ENCODE peak calls at places on chromosomes 16 and 17, in five cellular contexts. One of them, this sample, is unnamed.

GRCh38 chr16:1014771-1015495 is 33.4 kb downstream of the SOX8 start:
- DNase-seq in stimulated activated CD4-positive, alpha-beta T cell treated with anti-CD3 and anti-CD28 coated beads, Interleukin-1b, Interleukin-23, amount 100 ng/mL, for 1 hour: no peak
- DNase-seq in stimulated activated CD8-positive, alpha-beta memory T cell treated with anti-CD3 and anti-CD28 coated beads, Interleukin-7, amount 100 ng/mL, for 1 hour: no peak
- DNase-seq in A549: no peak
- DNase-seq in cardiac fibroblast: peak
- DNase-seq in this sample: no peak

GRCh38 chr17:2042355-2042929 is 620 bp downstream of the OVCA2 start:
- DNase-seq in stimulated activated CD4-positive, alpha-beta T cell treated with anti-CD3 and anti-CD28 coated beads, Interleukin-1b, Interleukin-23, amount 100 ng/mL, for 1 hour: no peak
- DNase-seq in stimulated activated CD8-positive, alpha-beta memory T cell treated with anti-CD3 and anti-CD28 coated beads, Interleukin-7, amount 100 ng/mL, for 1 hour: no peak
- DNase-seq in cardiac fibroblast: peak
- DNase-seq in A549: peak
- DNase-seq in this sample: no peak

GRCh38 chr16:15548482-15548891 is 94.5 kb downstream of the MARF1 start:
- DNase-seq in stimulated activated CD4-positive, alpha-beta T cell treated with anti-CD3 and anti-CD28 coated beads, Interleukin-1b, Interleukin-23, amount 100 ng/mL, for 1 hour: no peak
- DNase-seq in cardiac fibroblast: no peak
- DNase-seq in stimulated activated CD8-positive, alpha-beta memory T cell treated with anti-CD3 and anti-CD28 coated beads, Interleukin-7, amount 100 ng/mL, for 1 hour: no peak
- DNase-seq in A549: peak
- DNase-seq in this sample: no peak

GRCh38 chr16:68251812-68252211 is 6.6 kb downstream of the PLA2G15 start:
- DNase-seq in cardiac fibroblast: no peak
- DNase-seq in stimulated activated CD4-positive, alpha-beta T cell treated with anti-CD3 and anti-CD28 coated beads, Interleukin-1b, Interleukin-23, amount 100 ng/mL, for 1 hour: no peak
- DNase-seq in stimulated activated CD8-positive, alpha-beta memory T cell treated with anti-CD3 and anti-CD28 coated beads, Interleukin-7, amount 100 ng/mL, for 1 hour: no peak
- DNase-seq in A549: no peak
- DNase-seq in this sample: no peak

GRCh38 chr17:36496018-36496789 is 9.7 kb downstream of the ZNHIT3 start:
- DNase-seq in A549: no peak
- DNase-seq in stimulated activated CD8-positive, alpha-beta memory T cell treated with anti-CD3 and anti-CD28 coated beads, Interleukin-7, amount 100 ng/mL, for 1 hour: no peak
- DNase-seq in cardiac fibroblast: no peak
- DNase-seq in stimulated activated CD4-positive, alpha-beta T cell treated with anti-CD3 and anti-CD28 coated beads, Interleukin-1b, Interleukin-23, amount 100 ng/mL, for 1 hour: no peak
- DNase-seq in this sample: no peak

GRCh38 chr16:31242197-31242596 is 17.6 kb upstream of the ITGAM start:
- DNase-seq in A549: no peak
- DNase-seq in cardiac fibroblast: peak
- DNase-seq in stimulated activated CD4-positive, alpha-beta T cell treated with anti-CD3 and anti-CD28 coated beads, Interleukin-1b, Interleukin-23, amount 100 ng/mL, for 1 hour: no peak
- DNase-seq in stimulated activated CD8-positive, alpha-beta memory T cell treated with anti-CD3 and anti-CD28 coated beads, Interleukin-7, amount 100 ng/mL, for 1 hour: no peak
- DNase-seq in this sample: no peak

GRCh38 chr16:86306811-86307517 is 203.4 kb upstream of the FOXF1 start:
- DNase-seq in A549: no peak
- DNase-seq in stimulated activated CD4-positive, alpha-beta T cell treated with anti-CD3 and anti-CD28 coated beads, Interleukin-1b, Interleukin-23, amount 100 ng/mL, for 1 hour: no peak
- DNase-seq in stimulated activated CD8-positive, alpha-beta memory T cell treated with anti-CD3 and anti-CD28 coated beads, Interleukin-7, amount 100 ng/mL, for 1 hour: no peak
- DNase-seq in cardiac fibroblast: peak
- DNase-seq in this sample: no peak

GRCh38 chr16:77594798-77595625 is 127.3 kb upstream of the NUDT7 start:
- DNase-seq in A549: no peak
- DNase-seq in cardiac fibroblast: no peak
- DNase-seq in stimulated activated CD4-positive, alpha-beta T cell treated with anti-CD3 and anti-CD28 coated beads, Interleukin-1b, Interleukin-23, amount 100 ng/mL, for 1 hour: no peak
- DNase-seq in stimulated activated CD8-positive, alpha-beta memory T cell treated with anti-CD3 and anti-CD28 coated beads, Interleukin-7, amount 100 ng/mL, for 1 hour: no peak
- DNase-seq in this sample: no peak

GRCh38 chr16:84740596-84741071 is 40.8 kb downstream of the USP10 start:
- DNase-seq in stimulated activated CD4-positive, alpha-beta T cell treated with anti-CD3 and anti-CD28 coated beads, Interleukin-1b, Interleukin-23, amount 100 ng/mL, for 1 hour: no peak
- DNase-seq in stimulated activated CD8-positive, alpha-beta memory T cell treated with anti-CD3 and anti-CD28 coated beads, Interleukin-7, amount 100 ng/mL, for 1 hour: no peak
- DNase-seq in cardiac fibroblast: no peak
- DNase-seq in A549: no peak
- DNase-seq in this sample: no peak

GRCh38 chr17:35254107-35254802 is 11.4 kb downstream of the SLFN5 start:
- DNase-seq in cardiac fibroblast: peak
- DNase-seq in stimulated activated CD4-positive, alpha-beta T cell treated with anti-CD3 and anti-CD28 coated beads, Interleukin-1b, Interleukin-23, amount 100 ng/mL, for 1 hour: no peak
- DNase-seq in A549: peak
- DNase-seq in stimulated activated CD8-positive, alpha-beta memory T cell treated with anti-CD3 and anti-CD28 coated beads, Interleukin-7, amount 100 ng/mL, for 1 hour: no peak
- DNase-seq in this sample: no peak

GRCh38 chr17:6507535-6507934 is 48.8 kb downstream of the PITPNM3 start:
- DNase-seq in stimulated activated CD8-positive, alpha-beta memory T cell treated with anti-CD3 and anti-CD28 coated beads, Interleukin-7, amount 100 ng/mL, for 1 hour: no peak
- DNase-seq in stimulated activated CD4-positive, alpha-beta T cell treated with anti-CD3 and anti-CD28 coated beads, Interleukin-1b, Interleukin-23, amount 100 ng/mL, for 1 hour: no peak
- DNase-seq in cardiac fibroblast: peak
- DNase-seq in A549: peak
- DNase-seq in this sample: no peak

GRCh38 chr17:7633093-7633492 is 3.2 kb downstream of the SHBG start:
- DNase-seq in cardiac fibroblast: no peak
- DNase-seq in stimulated activated CD4-positive, alpha-beta T cell treated with anti-CD3 and anti-CD28 coated beads, Interleukin-1b, Interleukin-23, amount 100 ng/mL, for 1 hour: no peak
- DNase-seq in stimulated activated CD8-positive, alpha-beta memory T cell treated with anti-CD3 and anti-CD28 coated beads, Interleukin-7, amount 100 ng/mL, for 1 hour: no peak
- DNase-seq in A549: no peak
- DNase-seq in this sample: no peak

GRCh38 chr17:7186241-7186640 is 7.1 kb upstream of the ASGR1 start:
- DNase-seq in stimulated activated CD8-positive, alpha-beta memory T cell treated with anti-CD3 and anti-CD28 coated beads, Interleukin-7, amount 100 ng/mL, for 1 hour: no peak
- DNase-seq in A549: peak
- DNase-seq in cardiac fibroblast: no peak
- DNase-seq in stimulated activated CD4-positive, alpha-beta T cell treated with anti-CD3 and anti-CD28 coated beads, Interleukin-1b, Interleukin-23, amount 100 ng/mL, for 1 hour: no peak
- DNase-seq in this sample: no peak

GRCh38 chr17:67491009-67491677 is 114.1 kb downstream of the PITPNC1 start:
- DNase-seq in stimulated activated CD8-positive, alpha-beta memory T cell treated with anti-CD3 and anti-CD28 coated beads, Interleukin-7, amount 100 ng/mL, for 1 hour: no peak
- DNase-seq in A549: peak
- DNase-seq in stimulated activated CD4-positive, alpha-beta T cell treated with anti-CD3 and anti-CD28 coated beads, Interleukin-1b, Interleukin-23, amount 100 ng/mL, for 1 hour: no peak
- DNase-seq in cardiac fibroblast: peak
- DNase-seq in this sample: no peak

GRCh38 chr16:56317998-56318912 is 107.1 kb downstream of the AMFR start:
- DNase-seq in cardiac fibroblast: peak
- DNase-seq in stimulated activated CD4-positive, alpha-beta T cell treated with anti-CD3 and anti-CD28 coated beads, Interleukin-1b, Interleukin-23, amount 100 ng/mL, for 1 hour: peak
- DNase-seq in A549: peak
- DNase-seq in stimulated activated CD8-positive, alpha-beta memory T cell treated with anti-CD3 and anti-CD28 coated beads, Interleukin-7, amount 100 ng/mL, for 1 hour: peak
- DNase-seq in this sample: no peak

GRCh38 chr17:70310251-70310672 is 140.9 kb downstream of the KCNJ2 start:
- DNase-seq in stimulated activated CD4-positive, alpha-beta T cell treated with anti-CD3 and anti-CD28 coated beads, Interleukin-1b, Interleukin-23, amount 100 ng/mL, for 1 hour: no peak
- DNase-seq in cardiac fibroblast: peak
- DNase-seq in stimulated activated CD8-positive, alpha-beta memory T cell treated with anti-CD3 and anti-CD28 coated beads, Interleukin-7, amount 100 ng/mL, for 1 hour: no peak
- DNase-seq in A549: no peak
- DNase-seq in this sample: no peak

GRCh38 chr17:77027271-77027670 is 113.5 kb upstream of the SEC14L1 start:
- DNase-seq in stimulated activated CD8-positive, alpha-beta memory T cell treated with anti-CD3 and anti-CD28 coated beads, Interleukin-7, amount 100 ng/mL, for 1 hour: no peak
- DNase-seq in stimulated activated CD4-positive, alpha-beta T cell treated with anti-CD3 and anti-CD28 coated beads, Interleukin-1b, Interleukin-23, amount 100 ng/mL, for 1 hour: no peak
- DNase-seq in cardiac fibroblast: no peak
- DNase-seq in A549: no peak
- DNase-seq in this sample: no peak

GRCh38 chr16:29710227-29711219 is 31.5 kb downstream of the QPRT start:
- DNase-seq in stimulated activated CD8-positive, alpha-beta memory T cell treated with anti-CD3 and anti-CD28 coated beads, Interleukin-7, amount 100 ng/mL, for 1 hour: no peak
- DNase-seq in stimulated activated CD4-positive, alpha-beta T cell treated with anti-CD3 and anti-CD28 coated beads, Interleukin-1b, Interleukin-23, amount 100 ng/mL, for 1 hour: no peak
- DNase-seq in cardiac fibroblast: peak
- DNase-seq in A549: peak
- DNase-seq in this sample: no peak

GRCh38 chr16:17602678-17603077 is 131.9 kb upstream of the XYLT1 start:
- DNase-seq in stimulated activated CD8-positive, alpha-beta memory T cell treated with anti-CD3 and anti-CD28 coated beads, Interleukin-7, amount 100 ng/mL, for 1 hour: no peak
- DNase-seq in cardiac fibroblast: no peak
- DNase-seq in stimulated activated CD4-positive, alpha-beta T cell treated with anti-CD3 and anti-CD28 coated beads, Interleukin-1b, Interleukin-23, amount 100 ng/mL, for 1 hour: no peak
- DNase-seq in A549: no peak
- DNase-seq in this sample: no peak

GRCh38 chr17:47720754-47721533 is 12.1 kb upstream of the TBX21 start:
- DNase-seq in A549: no peak
- DNase-seq in cardiac fibroblast: no peak
- DNase-seq in stimulated activated CD4-positive, alpha-beta T cell treated with anti-CD3 and anti-CD28 coated beads, Interleukin-1b, Interleukin-23, amount 100 ng/mL, for 1 hour: peak
- DNase-seq in stimulated activated CD8-positive, alpha-beta memory T cell treated with anti-CD3 and anti-CD28 coated beads, Interleukin-7, amount 100 ng/mL, for 1 hour: peak
- DNase-seq in this sample: no peak

GRCh38 chr17:68675723-68676122 is 74.6 kb upstream of the FAM20A start:
- DNase-seq in stimulated activated CD4-positive, alpha-beta T cell treated with anti-CD3 and anti-CD28 coated beads, Interleukin-1b, Interleukin-23, amount 100 ng/mL, for 1 hour: no peak
- DNase-seq in A549: no peak
- DNase-seq in stimulated activated CD8-positive, alpha-beta memory T cell treated with anti-CD3 and anti-CD28 coated beads, Interleukin-7, amount 100 ng/mL, for 1 hour: no peak
- DNase-seq in cardiac fibroblast: no peak
- DNase-seq in this sample: no peak

GRCh38 chr16:22641030-22641671 is 130.5 kb downstream of the NPIPB5 start:
- DNase-seq in stimulated activated CD4-positive, alpha-beta T cell treated with anti-CD3 and anti-CD28 coated beads, Interleukin-1b, Interleukin-23, amount 100 ng/mL, for 1 hour: no peak
- DNase-seq in cardiac fibroblast: peak
- DNase-seq in stimulated activated CD8-positive, alpha-beta memory T cell treated with anti-CD3 and anti-CD28 coated beads, Interleukin-7, amount 100 ng/mL, for 1 hour: no peak
- DNase-seq in A549: no peak
- DNase-seq in this sample: no peak

GRCh38 chr16:26276289-26276688 is 584.5 kb downstream of the HS3ST4 start:
- DNase-seq in stimulated activated CD8-positive, alpha-beta memory T cell treated with anti-CD3 and anti-CD28 coated beads, Interleukin-7, amount 100 ng/mL, for 1 hour: no peak
- DNase-seq in cardiac fibroblast: no peak
- DNase-seq in stimulated activated CD4-positive, alpha-beta T cell treated with anti-CD3 and anti-CD28 coated beads, Interleukin-1b, Interleukin-23, amount 100 ng/mL, for 1 hour: no peak
- DNase-seq in A549: no peak
- DNase-seq in this sample: no peak

GRCh38 chr16:48081656-48082055 is 74.1 kb downstream of the ABCC12 start:
- DNase-seq in A549: peak
- DNase-seq in stimulated activated CD8-positive, alpha-beta memory T cell treated with anti-CD3 and anti-CD28 coated beads, Interleukin-7, amount 100 ng/mL, for 1 hour: no peak
- DNase-seq in cardiac fibroblast: peak
- DNase-seq in stimulated activated CD4-positive, alpha-beta T cell treated with anti-CD3 and anti-CD28 coated beads, Interleukin-1b, Interleukin-23, amount 100 ng/mL, for 1 hour: no peak
- DNase-seq in this sample: no peak

GRCh38 chr16:11245988-11246387 is 10.0 kb downstream of the SOCS1 start:
- DNase-seq in stimulated activated CD4-positive, alpha-beta T cell treated with anti-CD3 and anti-CD28 coated beads, Interleukin-1b, Interleukin-23, amount 100 ng/mL, for 1 hour: no peak
- DNase-seq in cardiac fibroblast: no peak
- DNase-seq in stimulated activated CD8-positive, alpha-beta memory T cell treated with anti-CD3 and anti-CD28 coated beads, Interleukin-7, amount 100 ng/mL, for 1 hour: no peak
- DNase-seq in A549: no peak
- DNase-seq in this sample: no peak

GRCh38 chr17:68462381-68463210 is 5.3 kb upstream of the WIPI1 start:
- DNase-seq in cardiac fibroblast: peak
- DNase-seq in A549: peak
- DNase-seq in stimulated activated CD8-positive, alpha-beta memory T cell treated with anti-CD3 and anti-CD28 coated beads, Interleukin-7, amount 100 ng/mL, for 1 hour: peak
- DNase-seq in stimulated activated CD4-positive, alpha-beta T cell treated with anti-CD3 and anti-CD28 coated beads, Interleukin-1b, Interleukin-23, amount 100 ng/mL, for 1 hour: peak
- DNase-seq in this sample: peak

GRCh38 chr17:70604854-70605253 is 435.5 kb downstream of the KCNJ2 start:
- DNase-seq in A549: no peak
- DNase-seq in stimulated activated CD8-positive, alpha-beta memory T cell treated with anti-CD3 and anti-CD28 coated beads, Interleukin-7, amount 100 ng/mL, for 1 hour: no peak
- DNase-seq in cardiac fibroblast: no peak
- DNase-seq in stimulated activated CD4-positive, alpha-beta T cell treated with anti-CD3 and anti-CD28 coated beads, Interleukin-1b, Interleukin-23, amount 100 ng/mL, for 1 hour: no peak
- DNase-seq in this sample: no peak

GRCh38 chr17:1490643-1491405 is 1.7 kb downstream of the MYO1C start:
- DNase-seq in stimulated activated CD4-positive, alpha-beta T cell treated with anti-CD3 and anti-CD28 coated beads, Interleukin-1b, Interleukin-23, amount 100 ng/mL, for 1 hour: no peak
- DNase-seq in cardiac fibroblast: peak
- DNase-seq in stimulated activated CD8-positive, alpha-beta memory T cell treated with anti-CD3 and anti-CD28 coated beads, Interleukin-7, amount 100 ng/mL, for 1 hour: no peak
- DNase-seq in A549: peak
- DNase-seq in this sample: no peak

GRCh38 chr17:8997994-8998628 is 23.2 kb upstream of the NTN1 start:
- DNase-seq in A549: peak
- DNase-seq in stimulated activated CD4-positive, alpha-beta T cell treated with anti-CD3 and anti-CD28 coated beads, Interleukin-1b, Interleukin-23, amount 100 ng/mL, for 1 hour: peak
- DNase-seq in cardiac fibroblast: peak
- DNase-seq in stimulated activated CD8-positive, alpha-beta memory T cell treated with anti-CD3 and anti-CD28 coated beads, Interleukin-7, amount 100 ng/mL, for 1 hour: peak
- DNase-seq in this sample: peak

GRCh38 chr16:20614201-20615141 is 38.3 kb upstream of the ACSM2B start:
- DNase-seq in stimulated activated CD4-positive, alpha-beta T cell treated with anti-CD3 and anti-CD28 coated beads, Interleukin-1b, Interleukin-23, amount 100 ng/mL, for 1 hour: no peak
- DNase-seq in A549: no peak
- DNase-seq in stimulated activated CD8-positive, alpha-beta memory T cell treated with anti-CD3 and anti-CD28 coated beads, Interleukin-7, amount 100 ng/mL, for 1 hour: no peak
- DNase-seq in cardiac fibroblast: no peak
- DNase-seq in this sample: no peak

GRCh38 chr17:48335858-48336500 is 94.0 kb downstream of the SKAP1 start:
- DNase-seq in cardiac fibroblast: peak
- DNase-seq in stimulated activated CD8-positive, alpha-beta memory T cell treated with anti-CD3 and anti-CD28 coated beads, Interleukin-7, amount 100 ng/mL, for 1 hour: no peak
- DNase-seq in stimulated activated CD4-positive, alpha-beta T cell treated with anti-CD3 and anti-CD28 coated beads, Interleukin-1b, Interleukin-23, amount 100 ng/mL, for 1 hour: no peak
- DNase-seq in A549: peak
- DNase-seq in this sample: no peak

GRCh38 chr17:50841949-50842354 is 6.6 kb downstream of the WFIKKN2 start:
- DNase-seq in stimulated activated CD8-positive, alpha-beta memory T cell treated with anti-CD3 and anti-CD28 coated beads, Interleukin-7, amount 100 ng/mL, for 1 hour: no peak
- DNase-seq in stimulated activated CD4-positive, alpha-beta T cell treated with anti-CD3 and anti-CD28 coated beads, Interleukin-1b, Interleukin-23, amount 100 ng/mL, for 1 hour: no peak
- DNase-seq in cardiac fibroblast: peak
- DNase-seq in A549: peak
- DNase-seq in this sample: no peak

GRCh38 chr17:65463242-65463641 is 98.2 kb downstream of the AXIN2 start:
- DNase-seq in stimulated activated CD8-positive, alpha-beta memory T cell treated with anti-CD3 and anti-CD28 coated beads, Interleukin-7, amount 100 ng/mL, for 1 hour: no peak
- DNase-seq in stimulated activated CD4-positive, alpha-beta T cell treated with anti-CD3 and anti-CD28 coated beads, Interleukin-1b, Interleukin-23, amount 100 ng/mL, for 1 hour: no peak
- DNase-seq in cardiac fibroblast: peak
- DNase-seq in A549: no peak
- DNase-seq in this sample: no peak

GRCh38 chr16:84687715-84688114 is 12.1 kb upstream of the USP10 start:
- DNase-seq in cardiac fibroblast: peak
- DNase-seq in A549: no peak
- DNase-seq in stimulated activated CD8-positive, alpha-beta memory T cell treated with anti-CD3 and anti-CD28 coated beads, Interleukin-7, amount 100 ng/mL, for 1 hour: no peak
- DNase-seq in stimulated activated CD4-positive, alpha-beta T cell treated with anti-CD3 and anti-CD28 coated beads, Interleukin-1b, Interleukin-23, amount 100 ng/mL, for 1 hour: no peak
- DNase-seq in this sample: no peak

GRCh38 chr17:48642059-48642842 is 16.1 kb upstream of the HOXB9 start:
- DNase-seq in stimulated activated CD8-positive, alpha-beta memory T cell treated with anti-CD3 and anti-CD28 coated beads, Interleukin-7, amount 100 ng/mL, for 1 hour: no peak
- DNase-seq in stimulated activated CD4-positive, alpha-beta T cell treated with anti-CD3 and anti-CD28 coated beads, Interleukin-1b, Interleukin-23, amount 100 ng/mL, for 1 hour: no peak
- DNase-seq in A549: peak
- DNase-seq in cardiac fibroblast: no peak
- DNase-seq in this sample: no peak

GRCh38 chr16:81429045-81429521 is 15.5 kb upstream of the CMIP start:
- DNase-seq in stimulated activated CD8-positive, alpha-beta memory T cell treated with anti-CD3 and anti-CD28 coated beads, Interleukin-7, amount 100 ng/mL, for 1 hour: no peak
- DNase-seq in cardiac fibroblast: peak
- DNase-seq in stimulated activated CD4-positive, alpha-beta T cell treated with anti-CD3 and anti-CD28 coated beads, Interleukin-1b, Interleukin-23, amount 100 ng/mL, for 1 hour: no peak
- DNase-seq in A549: no peak
- DNase-seq in this sample: no peak

This sample was measured in NCI-H1048.